ENCODE peak calls at places on chromosome 18, in eight cellular contexts. S is myocyte; U is cardiac fibroblast; C is NCI-H524; D is CMK; T is retinal pigment epithelial cell; R is RWPE1; M is stimulated activated CD8-positive, alpha-beta memory T cell treated with anti-CD3 and anti-CD28 coated beads, Interleukin-2, amount 100 ng/mL, for 1 hour. J is an unnamed sample.
A peak's percentile ranks its signal among the peaks of the same experiment; 100 is the strongest.

GRCh38 chr18:74368901-74369705 is 53.5 kb downstream of the C18orf63 start:
- DNase-seq in C (no peak), S (no peak), T (no peak), D (no peak), U (no peak), M (no peak), R (no peak), J (no peak)

GRCh38 chr18:73462092-73462491 is 594.3 kb upstream of the NETO1 start:
- DNase-seq in C (no peak), D (no peak), U (peak; percentile 75), M (no peak), R (no peak), T (peak; percentile 68), S (no peak), J (no peak)

GRCh38 chr18:10122116-10122515 is 208.3 kb downstream of the VAPA start:
- DNase-seq in M (no peak), D (no peak), S (peak; percentile 98), R (peak; percentile 26), T (peak; percentile 90), C (peak; percentile 88), U (peak; percentile 83), J (peak; percentile 84)

GRCh38 chr18:11047156-11047555 is 102.2 kb downstream of the PIEZO2 start:
- DNase-seq in S (no peak), T (no peak), M (no peak), C (no peak), D (no peak), R (no peak), U (no peak), J (peak; percentile 83)

GRCh38 chr18:10264260-10264659 is 190.2 kb upstream of the APCDD1 start:
- DNase-seq in U (no peak), T (no peak), M (no peak), C (no peak), S (no peak), D (no peak), R (no peak), J (no peak)

GRCh38 chr18:8696749-8697211 is 8.6 kb upstream of the MTCL1 start:
- DNase-seq in D (no peak), T (no peak), U (peak; percentile 69), C (peak; percentile 16), S (peak; percentile 73), M (peak; percentile 58), R (peak; percentile 78), J (peak; percentile 70)

GRCh38 chr18:49898421-49898820 is 85.1 kb upstream of the ACAA2 start:
- DNase-seq in S (peak; percentile 86), D (peak; percentile 25), M (peak; percentile 35), C (no peak), U (peak; percentile 79), T (peak; percentile 41), R (peak; percentile 14), J (peak; percentile 17)

GRCh38 chr18:73249030-73249429 is 381.2 kb upstream of the NETO1 start:
- DNase-seq in C (no peak), M (no peak), U (no peak), T (no peak), S (no peak), R (no peak), D (no peak), J (no peak)

GRCh38 chr18:60018801-60019462 is 119.1 kb downstream of the PMAIP1 start:
- DNase-seq in R (peak; percentile 5), C (no peak), S (no peak), D (no peak), M (no peak), T (no peak), U (no peak), J (no peak)

GRCh38 chr18:46570134-46570533 is 86.9 kb downstream of the LOXHD1 start:
- DNase-seq in C (no peak), U (no peak), T (no peak), S (no peak), R (no peak), D (no peak), M (no peak), J (no peak)

GRCh38 chr18:45352874-45353273 is 262.4 kb upstream of the SLC14A2 start:
- DNase-seq in C (no peak), D (no peak), R (no peak), M (no peak), S (no peak), U (no peak), T (no peak), J (no peak)

GRCh38 chr18:59787998-59788875 is 91.0 kb upstream of the CCBE1 start:
- DNase-seq in D (no peak), S (peak; percentile 87), T (peak; percentile 39), M (no peak), R (peak; percentile 58), C (no peak), U (peak; percentile 72), J (peak; percentile 32)

GRCh38 chr18:3984163-3984757 is 470.8 kb downstream of the DLGAP1 start:
- DNase-seq in U (no peak), M (no peak), T (no peak), C (no peak), D (no peak), R (no peak), S (peak; percentile 91), J (no peak)

GRCh38 chr18:23668731-23669130 is 6.0 kb upstream of the ANKRD29 start:
- DNase-seq in S (no peak), R (peak; percentile 40), T (no peak), D (no peak), M (no peak), C (no peak), U (no peak), J (no peak)

GRCh38 chr18:10783941-10784340 is 258.1 kb downstream of the NAPG start:
- DNase-seq in U (no peak), D (no peak), S (no peak), T (no peak), R (no peak), C (no peak), M (no peak), J (no peak)

GRCh38 chr18:37375181-37375580 is 190.4 kb downstream of the CELF4 start:
- DNase-seq in T (no peak), S (no peak), M (no peak), U (no peak), D (no peak), C (no peak), R (no peak), J (no peak)

GRCh38 chr18:11153096-11153495 is 3.7 kb upstream of the PIEZO2 start:
- DNase-seq in S (no peak), U (no peak), M (no peak), R (no peak), C (no peak), D (no peak), T (no peak), J (no peak)

GRCh38 chr18:62841405-62841804 is 126.1 kb downstream of the PHLPP1 start:
- DNase-seq in R (no peak), D (no peak), S (no peak), M (no peak), U (no peak), C (no peak), T (no peak), J (no peak)

GRCh38 chr18:23967321-23968089 is 47.0 kb upstream of the TTC39C start:
- DNase-seq in C (no peak), D (no peak), R (no peak), M (no peak), S (peak; percentile 69), T (no peak), U (no peak), J (no peak)

GRCh38 chr18:59220784-59221765 is 1.1 kb downstream of the GRP start:
- DNase-seq in S (no peak), M (no peak), U (no peak), R (no peak), T (no peak), C (no peak), D (no peak), J (no peak)

GRCh38 chr18:68507781-68508180 is 207.1 kb downstream of the TMX3 start:
- DNase-seq in M (no peak), S (no peak), C (no peak), U (peak; percentile 32), D (no peak), T (no peak), R (no peak), J (no peak)

GRCh38 chr18:13892098-13892497 is 23.2 kb downstream of the MC2R start:
- DNase-seq in T (no peak), M (no peak), C (no peak), R (no peak), U (no peak), D (no peak), S (no peak), J (no peak)

GRCh38 chr18:13067966-13068365 is 76.8 kb downstream of the CEP192 start:
- DNase-seq in T (peak; percentile 74), D (peak; percentile 24), U (no peak), M (no peak), R (no peak), S (peak; percentile 78), C (no peak), J (no peak)

GRCh38 chr18:53991805-53992204 is 232.7 kb downstream of the MBD2 start:
- DNase-seq in C (no peak), D (no peak), M (no peak), U (peak; percentile 25), R (no peak), T (peak; percentile 23), S (peak; percentile 11), J (no peak)

GRCh38 chr18:63741769-63742168 is 33.4 kb upstream of the SERPINB7 start:
- DNase-seq in S (peak; percentile 54), U (peak; percentile 43), M (no peak), R (peak; percentile 11), D (no peak), C (no peak), T (no peak), J (no peak)

GRCh38 chr18:79458131-79458838 is 62.6 kb downstream of the NFATC1 start:
- DNase-seq in D (no peak), C (no peak), M (no peak), U (peak; percentile 93), S (peak; percentile 77), R (peak; percentile 93), T (peak; percentile 86), J (peak; percentile 74)

GRCh38 chr18:10032331-10032979 is 118.6 kb downstream of the VAPA start:
- DNase-seq in T (no peak), C (no peak), D (no peak), S (no peak), U (no peak), R (no peak), M (peak; percentile 13), J (no peak)